ENCODE peak calls at places on chromosomes 16 and 17, in four cellular contexts. One of them, this sample, is unnamed.

GRCh38 chr16:53821957-53822625 is 118.1 kb downstream of the FTO start:
- DNase-seq in neural progenitor cell: no peak
- DNase-seq in GM23248: peak
- DNase-seq in HCT116: no peak
- DNase-seq in this sample: peak

GRCh38 chr16:81127051-81127450 is 30.9 kb upstream of the GCSH start:
- DNase-seq in HCT116: no peak
- DNase-seq in neural progenitor cell: no peak
- DNase-seq in GM23248: peak
- DNase-seq in this sample: peak

GRCh38 chr17:82687375-82687861 is 11.1 kb downstream of the RAB40B start:
- DNase-seq in HCT116: no peak
- DNase-seq in neural progenitor cell: no peak
- DNase-seq in GM23248: no peak
- DNase-seq in this sample: no peak

GRCh38 chr17:83079340-83079747 is at the start of gene METRNL:
- DNase-seq in HCT116: no peak
- DNase-seq in GM23248: peak
- DNase-seq in neural progenitor cell: peak
- DNase-seq in this sample: peak

GRCh38 chr17:42924891-42925290 is 24.3 kb downstream of the G6PC1 start:
- DNase-seq in HCT116: no peak
- DNase-seq in GM23248: no peak
- DNase-seq in neural progenitor cell: no peak
- DNase-seq in this sample: no peak

GRCh38 chr17:81115749-81116464 is 49.4 kb upstream of the PVALEF start:
- DNase-seq in neural progenitor cell: no peak
- DNase-seq in HCT116: no peak
- DNase-seq in GM23248: no peak
- DNase-seq in this sample: no peak

GRCh38 chr17:19238167-19238505 is 970 bp downstream of the EPN2 start:
- DNase-seq in HCT116: no peak
- DNase-seq in GM23248: peak
- DNase-seq in neural progenitor cell: peak
- DNase-seq in this sample: peak

GRCh38 chr16:67760831-67761230 is 41.7 kb upstream of the GFOD2 start:
- DNase-seq in neural progenitor cell: no peak
- DNase-seq in GM23248: no peak
- DNase-seq in HCT116: no peak
- DNase-seq in this sample: no peak

GRCh38 chr17:30323895-30324319 is 9.9 kb downstream of the TMIGD1 start:
- DNase-seq in GM23248: peak
- DNase-seq in neural progenitor cell: no peak
- DNase-seq in HCT116: peak
- DNase-seq in this sample: peak

GRCh38 chr17:48054238-48055185 is 6.4 kb downstream of the NFE2L1 start:
- DNase-seq in neural progenitor cell: peak
- DNase-seq in HCT116: no peak
- DNase-seq in GM23248: peak
- DNase-seq in this sample: no peak

GRCh38 chr16:57637020-57637419 is 8.6 kb downstream of the ADGRG1 start:
- DNase-seq in HCT116: no peak
- DNase-seq in GM23248: peak
- DNase-seq in neural progenitor cell: no peak
- DNase-seq in this sample: no peak

GRCh38 chr17:48624544-48625501 is 1.3 kb downstream of the HOXB9 start:
- DNase-seq in HCT116: no peak
- DNase-seq in GM23248: peak
- DNase-seq in neural progenitor cell: peak
- DNase-seq in this sample: peak

GRCh38 chr17:45648642-45649041 is 135.5 kb upstream of the CRHR1 start:
- DNase-seq in GM23248: no peak
- DNase-seq in neural progenitor cell: peak
- DNase-seq in HCT116: no peak
- DNase-seq in this sample: no peak

GRCh38 chr17:10316986-10317834 is 55.6 kb downstream of the MYH13 start:
- DNase-seq in HCT116: peak
- DNase-seq in neural progenitor cell: peak
- DNase-seq in GM23248: peak
- DNase-seq in this sample: peak

GRCh38 chr17:76528156-76528527 is 9.4 kb downstream of the CYGB start:
- DNase-seq in neural progenitor cell: no peak
- DNase-seq in GM23248: no peak
- DNase-seq in HCT116: no peak
- DNase-seq in this sample: peak

GRCh38 chr17:76529643-76530488 is 7.6 kb downstream of the CYGB start:
- DNase-seq in neural progenitor cell: peak
- DNase-seq in HCT116: no peak
- DNase-seq in GM23248: peak
- DNase-seq in this sample: no peak

GRCh38 chr17:76529224-76529642 is 8.3 kb downstream of the CYGB start:
- DNase-seq in neural progenitor cell: no peak
- DNase-seq in GM23248: peak
- DNase-seq in HCT116: no peak
- DNase-seq in this sample: peak

GRCh38 chr17:76527430-76528111 is 9.9 kb downstream of the CYGB start:
- DNase-seq in HCT116: no peak
- DNase-seq in neural progenitor cell: peak
- DNase-seq in GM23248: no peak
- DNase-seq in this sample: peak

DNA sequence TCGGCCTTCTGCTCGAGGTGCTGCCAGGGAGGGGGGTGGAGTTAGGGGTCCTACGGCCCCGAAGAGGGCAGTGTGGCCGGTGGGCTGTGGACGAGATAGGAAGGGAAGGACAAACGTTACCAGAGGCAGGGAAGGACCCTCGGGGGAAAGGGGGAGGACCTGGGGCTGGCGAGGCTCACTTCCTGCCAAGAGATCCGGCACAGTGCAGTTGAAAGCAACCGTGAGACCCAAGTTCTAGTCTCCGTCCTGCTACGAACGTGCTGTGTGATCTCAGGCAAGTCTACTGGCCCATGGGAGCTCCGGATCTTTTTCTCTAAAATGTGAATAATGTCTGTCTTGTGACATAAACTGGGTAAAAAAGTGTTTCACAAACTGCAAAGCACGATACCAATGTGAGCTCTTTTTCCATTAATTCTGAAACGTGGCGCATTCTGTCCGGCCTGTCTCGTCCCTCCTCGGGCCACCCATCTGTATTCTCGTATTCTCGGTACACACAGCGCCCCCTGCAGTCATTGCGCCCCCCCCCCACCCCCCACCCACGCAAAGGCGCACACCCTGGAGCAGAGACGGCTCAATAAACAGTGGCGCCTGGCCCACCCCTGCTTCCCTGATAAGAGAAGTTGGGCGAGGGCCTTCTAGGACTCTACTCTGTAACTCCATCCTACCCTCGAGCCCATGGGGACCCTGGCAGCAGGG is 8.8 kb downstream of the CYGB start:
- DNase-seq in HCT116: no peak
- DNase-seq in GM23248: peak
- DNase-seq in neural progenitor cell: no peak
- DNase-seq in this sample: no peak
- H3K4me3 ChIP-seq in HCT116: no peak
- H3K4me3 ChIP-seq in GM23248: no peak
- H3K4me3 ChIP-seq in neural progenitor cell: no peak
- H3K4me3 ChIP-seq in this sample: no peak

DNA sequence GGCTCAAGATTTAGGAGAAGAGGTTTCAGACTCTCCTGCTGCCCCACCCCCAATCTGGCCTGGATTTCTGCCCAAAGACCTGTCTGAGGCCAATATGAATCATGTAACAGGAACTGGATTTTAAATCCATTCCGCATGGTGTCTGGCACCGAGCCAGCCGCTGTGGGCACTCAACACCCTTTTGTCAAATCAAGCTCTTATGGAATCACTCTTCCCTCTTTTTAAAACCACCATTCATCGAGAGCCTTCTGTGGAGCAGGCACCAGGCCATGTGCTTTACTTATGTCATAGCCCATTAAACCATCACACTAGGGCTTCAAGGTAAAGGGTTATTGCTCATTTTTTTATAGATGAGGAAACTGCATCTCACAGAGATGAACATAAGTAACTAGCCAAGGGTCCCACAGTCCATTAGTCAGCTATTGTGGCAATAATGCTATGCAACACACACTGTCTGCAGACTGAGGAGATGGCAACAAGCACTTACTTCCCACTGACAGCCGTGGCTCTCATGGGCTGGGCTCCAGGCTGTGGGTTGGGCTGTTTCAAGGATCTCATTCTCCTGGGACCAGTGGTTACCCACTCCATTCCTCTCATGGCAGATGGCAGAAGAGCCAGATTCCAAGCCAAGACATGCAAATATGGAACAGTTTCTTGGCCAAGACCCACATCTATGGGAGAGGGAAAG is 93.6 kb downstream of the WSCD1 start:
- DNase-seq in neural progenitor cell: no peak
- DNase-seq in HCT116: no peak
- DNase-seq in GM23248: no peak
- DNase-seq in this sample: peak
- TF ChIP-seq EZH2phosphoT487 in neural progenitor cell: no peak
- TF ChIP-seq EZH2phosphoT487 in HCT116: no peak
- TF ChIP-seq EZH2phosphoT487 in GM23248: no peak
- TF ChIP-seq EZH2phosphoT487 in this sample: no peak

GRCh38 chr17:27299384-27300049 is 5.6 kb downstream of the WSB1 start:
- DNase-seq in HCT116: no peak
- DNase-seq in GM23248: no peak
- DNase-seq in neural progenitor cell: no peak
- DNase-seq in this sample: no peak

GRCh38 chr17:27293898-27294688 is at the start of gene WSB1:
- DNase-seq in neural progenitor cell: peak
- DNase-seq in GM23248: peak
- DNase-seq in HCT116: peak
- DNase-seq in this sample: peak

GRCh38 chr17:27295945-27296344 is 2.0 kb downstream of the WSB1 start:
- DNase-seq in HCT116: no peak
- DNase-seq in neural progenitor cell: no peak
- DNase-seq in GM23248: peak
- DNase-seq in this sample: peak

GRCh38 chr17:27294689-27295630 is 1.0 kb downstream of the WSB1 start:
- DNase-seq in GM23248: peak
- DNase-seq in neural progenitor cell: peak
- DNase-seq in HCT116: peak
- DNase-seq in this sample: peak

DNA sequence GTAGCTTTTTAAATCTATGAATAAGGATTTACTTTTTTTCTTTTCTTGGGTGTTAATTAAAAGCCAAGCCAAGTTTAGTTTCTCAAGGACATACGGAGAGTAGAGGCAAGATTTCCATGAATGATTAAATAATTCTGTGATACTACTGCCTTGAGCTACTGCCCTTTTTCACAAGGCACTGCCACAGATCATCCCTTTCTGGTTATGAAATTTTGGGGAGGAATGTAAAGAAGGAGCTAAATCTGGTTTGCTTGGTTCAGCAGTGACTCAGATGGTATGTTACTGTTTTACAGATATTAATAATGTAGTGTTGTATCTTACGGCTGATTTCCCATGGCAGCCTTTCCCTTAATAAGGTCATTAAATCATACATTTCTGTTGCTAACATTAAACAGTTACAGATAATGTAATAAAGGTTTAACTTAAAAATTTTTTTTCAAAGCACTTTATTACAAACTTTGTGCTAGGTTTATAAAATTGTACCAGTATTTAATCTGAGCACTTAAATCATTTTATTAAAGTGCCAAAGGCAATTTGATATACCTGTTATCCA is 2.6 kb downstream of the WSB1 start:
- DNase-seq in HCT116: no peak
- DNase-seq in neural progenitor cell: no peak
- DNase-seq in GM23248: peak
- DNase-seq in this sample: peak
- H3K9ac ChIP-seq in HCT116: no peak
- H3K9ac ChIP-seq in neural progenitor cell: no peak
- H3K9ac ChIP-seq in GM23248: peak
- H3K9ac ChIP-seq in this sample: peak

GRCh38 chr16:21990381-21990944 is 10.5 kb downstream of the PDZD9 start:
- DNase-seq in neural progenitor cell: no peak
- DNase-seq in HCT116: no peak
- DNase-seq in GM23248: no peak
- DNase-seq in this sample: no peak

GRCh38 chr16:21987498-21987897 is 13.4 kb downstream of the PDZD9 start:
- DNase-seq in neural progenitor cell: no peak
- DNase-seq in GM23248: peak
- DNase-seq in HCT116: no peak
- DNase-seq in this sample: peak

GRCh38 chr16:21991621-21992020 is 9.3 kb downstream of the PDZD9 start:
- DNase-seq in neural progenitor cell: no peak
- DNase-seq in HCT116: no peak
- DNase-seq in GM23248: no peak
- DNase-seq in this sample: no peak

GRCh38 chr16:21986692-21987246 is 14.1 kb downstream of the PDZD9 start:
- DNase-seq in HCT116: no peak
- DNase-seq in neural progenitor cell: no peak
- DNase-seq in GM23248: no peak
- DNase-seq in this sample: no peak

DNA sequence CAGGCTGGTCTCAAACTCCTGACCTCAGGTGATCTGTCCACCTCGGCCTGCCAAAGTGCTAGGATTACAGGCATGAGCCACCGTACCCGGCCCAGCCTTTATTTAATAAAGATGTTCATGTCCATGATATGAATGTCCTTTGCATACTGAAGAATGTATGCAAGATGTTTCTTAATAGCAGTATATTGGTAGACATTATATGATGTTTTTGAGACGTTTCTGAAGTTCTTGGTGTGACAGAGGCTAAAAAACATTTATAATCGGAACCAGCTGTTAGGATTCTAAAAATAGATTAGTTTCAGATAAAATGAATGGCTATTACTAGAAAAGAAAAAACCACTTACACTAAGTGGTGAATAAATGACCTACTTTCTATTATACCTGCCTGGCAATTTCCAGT is 11.8 kb downstream of the PDZD9 start:
- DNase-seq in HCT116: no peak
- DNase-seq in neural progenitor cell: no peak
- DNase-seq in GM23248: peak
- DNase-seq in this sample: no peak
- H3K4me3 ChIP-seq in HCT116: no peak
- H3K4me3 ChIP-seq in neural progenitor cell: no peak
- H3K4me3 ChIP-seq in GM23248: no peak
- H3K4me3 ChIP-seq in this sample: no peak

GRCh38 chr16:9061358-9061813 is 30.1 kb upstream of the HAPSTR1 start:
- DNase-seq in HCT116: no peak
- DNase-seq in neural progenitor cell: no peak
- DNase-seq in GM23248: peak
- DNase-seq in this sample: peak
- TF ChIP-seq EZH2phosphoT487 in HCT116: no peak
- TF ChIP-seq EZH2phosphoT487 in neural progenitor cell: no peak
- TF ChIP-seq EZH2phosphoT487 in GM23248: no peak
- TF ChIP-seq EZH2phosphoT487 in this sample: no peak

GRCh38 chr17:72423286-72423589 is 302.4 kb downstream of the SOX9 start:
- DNase-seq in HCT116: no peak
- DNase-seq in GM23248: no peak
- DNase-seq in neural progenitor cell: no peak
- DNase-seq in this sample: no peak
- H3K9ac ChIP-seq in HCT116: peak
- H3K9ac ChIP-seq in GM23248: peak
- H3K9ac ChIP-seq in neural progenitor cell: no peak
- H3K9ac ChIP-seq in this sample: peak

GRCh38 chr17:6070895-6071511 is 824 bp downstream of the WSCD1 start:
- DNase-seq in neural progenitor cell: peak
- DNase-seq in HCT116: no peak
- DNase-seq in GM23248: no peak
- DNase-seq in this sample: peak
- H3K4me3 ChIP-seq in neural progenitor cell: peak
- H3K4me3 ChIP-seq in HCT116: no peak
- H3K4me3 ChIP-seq in GM23248: no peak
- H3K4me3 ChIP-seq in this sample: peak

GRCh38 chr16:88195021-88195581 is 187.7 kb upstream of the ZNF469 start:
- DNase-seq in GM23248: peak
- DNase-seq in neural progenitor cell: no peak
- DNase-seq in HCT116: no peak
- DNase-seq in this sample: no peak
- TF ChIP-seq EZH2phosphoT487 in GM23248: no peak
- TF ChIP-seq EZH2phosphoT487 in neural progenitor cell: no peak
- TF ChIP-seq EZH2phosphoT487 in HCT116: no peak
- TF ChIP-seq EZH2phosphoT487 in this sample: no peak

This sample was measured in PC-3.